ENCODE peak calls at places on chromosomes 13 and 19, in seven cellular contexts. One of them, this sample, is unnamed.

GRCh38 chr13:43319617-43320444 is 296.4 kb downstream of the DNAJC15 start:
- DNase-seq in stimulated activated CD8-positive, alpha-beta memory T cell treated with anti-CD3 and anti-CD28 coated beads, Interleukin-4, amount 100 ng/mL, for 1 hour: no peak
- DNase-seq in astrocyte of the spinal cord: peak; percentile 22
- DNase-seq in fibroblast of mammary gland: no peak
- DNase-seq in RKO: no peak
- DNase-seq in mesendoderm: peak; percentile 78
- DNase-seq in GM12891: no peak
- DNase-seq in this sample: no peak

GRCh38 chr19:44585371-44586141 is 27.8 kb upstream of the IGSF23 start:
- DNase-seq in astrocyte of the spinal cord: peak; percentile 39
- DNase-seq in fibroblast of mammary gland: peak; percentile 42
- DNase-seq in RKO: peak; percentile 58
- DNase-seq in mesendoderm: no peak
- DNase-seq in stimulated activated CD8-positive, alpha-beta memory T cell treated with anti-CD3 and anti-CD28 coated beads, Interleukin-4, amount 100 ng/mL, for 1 hour: no peak
- DNase-seq in GM12891: no peak
- DNase-seq in this sample: no peak

GRCh38 chr19:15399635-15400034 is 19.2 kb downstream of the AKAP8L start:
- DNase-seq in astrocyte of the spinal cord: no peak
- DNase-seq in fibroblast of mammary gland: no peak
- DNase-seq in stimulated activated CD8-positive, alpha-beta memory T cell treated with anti-CD3 and anti-CD28 coated beads, Interleukin-4, amount 100 ng/mL, for 1 hour: no peak
- DNase-seq in mesendoderm: no peak
- DNase-seq in GM12891: no peak
- DNase-seq in RKO: no peak
- DNase-seq in this sample: no peak

GRCh38 chr19:51368366-51369282 is at the start of gene CLDND2:
- DNase-seq in fibroblast of mammary gland: no peak
- DNase-seq in astrocyte of the spinal cord: no peak
- DNase-seq in GM12891: no peak
- DNase-seq in mesendoderm: peak; percentile 36
- DNase-seq in RKO: no peak
- DNase-seq in stimulated activated CD8-positive, alpha-beta memory T cell treated with anti-CD3 and anti-CD28 coated beads, Interleukin-4, amount 100 ng/mL, for 1 hour: peak; percentile 14
- DNase-seq in this sample: peak; percentile 25

GRCh38 chr13:39317284-39317683 is 279.0 kb downstream of the NHLRC3 start:
- DNase-seq in stimulated activated CD8-positive, alpha-beta memory T cell treated with anti-CD3 and anti-CD28 coated beads, Interleukin-4, amount 100 ng/mL, for 1 hour: no peak
- DNase-seq in mesendoderm: no peak
- DNase-seq in GM12891: no peak
- DNase-seq in RKO: no peak
- DNase-seq in fibroblast of mammary gland: peak; percentile 86
- DNase-seq in astrocyte of the spinal cord: peak; percentile 59
- DNase-seq in this sample: no peak

GRCh38 chr19:449916-450315 is 10.9 kb downstream of the SHC2 start:
- DNase-seq in fibroblast of mammary gland: no peak
- DNase-seq in mesendoderm: no peak
- DNase-seq in GM12891: no peak
- DNase-seq in astrocyte of the spinal cord: no peak
- DNase-seq in stimulated activated CD8-positive, alpha-beta memory T cell treated with anti-CD3 and anti-CD28 coated beads, Interleukin-4, amount 100 ng/mL, for 1 hour: no peak
- DNase-seq in RKO: no peak
- DNase-seq in this sample: no peak

GRCh38 chr13:108268713-108269112 is 805 bp upstream of the TNFSF13B start:
- DNase-seq in astrocyte of the spinal cord: no peak
- DNase-seq in GM12891: no peak
- DNase-seq in fibroblast of mammary gland: no peak
- DNase-seq in RKO: no peak
- DNase-seq in stimulated activated CD8-positive, alpha-beta memory T cell treated with anti-CD3 and anti-CD28 coated beads, Interleukin-4, amount 100 ng/mL, for 1 hour: no peak
- DNase-seq in mesendoderm: no peak
- DNase-seq in this sample: peak; percentile 21

GRCh38 chr19:23318143-23318542 is 67.9 kb upstream of the ZNF724 start:
- DNase-seq in mesendoderm: no peak
- DNase-seq in GM12891: no peak
- DNase-seq in astrocyte of the spinal cord: no peak
- DNase-seq in stimulated activated CD8-positive, alpha-beta memory T cell treated with anti-CD3 and anti-CD28 coated beads, Interleukin-4, amount 100 ng/mL, for 1 hour: no peak
- DNase-seq in fibroblast of mammary gland: peak; percentile 17
- DNase-seq in RKO: peak; percentile 64
- DNase-seq in this sample: no peak

GRCh38 chr19:50708179-50708879 is 11.3 kb downstream of the SHANK1 start:
- DNase-seq in fibroblast of mammary gland: peak; percentile 22
- DNase-seq in astrocyte of the spinal cord: no peak
- DNase-seq in stimulated activated CD8-positive, alpha-beta memory T cell treated with anti-CD3 and anti-CD28 coated beads, Interleukin-4, amount 100 ng/mL, for 1 hour: no peak
- DNase-seq in GM12891: no peak
- DNase-seq in RKO: peak; percentile 93
- DNase-seq in mesendoderm: no peak
- DNase-seq in this sample: no peak

GRCh38 chr19:6100284-6100915 is 9.9 kb downstream of the RFX2 start:
- DNase-seq in fibroblast of mammary gland: no peak
- DNase-seq in RKO: no peak
- DNase-seq in mesendoderm: no peak
- DNase-seq in stimulated activated CD8-positive, alpha-beta memory T cell treated with anti-CD3 and anti-CD28 coated beads, Interleukin-4, amount 100 ng/mL, for 1 hour: no peak
- DNase-seq in GM12891: peak; percentile 47
- DNase-seq in astrocyte of the spinal cord: no peak
- DNase-seq in this sample: peak; percentile 59

GRCh38 chr13:96020941-96021340 is 32.3 kb downstream of the UGGT2 start:
- DNase-seq in stimulated activated CD8-positive, alpha-beta memory T cell treated with anti-CD3 and anti-CD28 coated beads, Interleukin-4, amount 100 ng/mL, for 1 hour: no peak
- DNase-seq in RKO: no peak
- DNase-seq in mesendoderm: peak; percentile 26
- DNase-seq in fibroblast of mammary gland: no peak
- DNase-seq in GM12891: no peak
- DNase-seq in astrocyte of the spinal cord: no peak
- DNase-seq in this sample: no peak

GRCh38 chr13:70623260-70623659 is 515.0 kb upstream of the KLHL1 start:
- DNase-seq in mesendoderm: no peak
- DNase-seq in astrocyte of the spinal cord: peak; percentile 14
- DNase-seq in RKO: peak; percentile 41
- DNase-seq in fibroblast of mammary gland: peak; percentile 5
- DNase-seq in GM12891: no peak
- DNase-seq in stimulated activated CD8-positive, alpha-beta memory T cell treated with anti-CD3 and anti-CD28 coated beads, Interleukin-4, amount 100 ng/mL, for 1 hour: no peak
- DNase-seq in this sample: peak; percentile 19

GRCh38 chr13:46402178-46402577 is 15.1 kb upstream of the RUBCNL start:
- DNase-seq in astrocyte of the spinal cord: no peak
- DNase-seq in stimulated activated CD8-positive, alpha-beta memory T cell treated with anti-CD3 and anti-CD28 coated beads, Interleukin-4, amount 100 ng/mL, for 1 hour: no peak
- DNase-seq in mesendoderm: no peak
- DNase-seq in GM12891: no peak
- DNase-seq in RKO: no peak
- DNase-seq in fibroblast of mammary gland: no peak
- DNase-seq in this sample: no peak

GRCh38 chr19:1618157-1619093 is 13.2 kb upstream of the UQCR11 start:
- DNase-seq in astrocyte of the spinal cord: peak; percentile 6
- DNase-seq in stimulated activated CD8-positive, alpha-beta memory T cell treated with anti-CD3 and anti-CD28 coated beads, Interleukin-4, amount 100 ng/mL, for 1 hour: no peak
- DNase-seq in mesendoderm: peak; percentile 83
- DNase-seq in GM12891: peak; percentile 79
- DNase-seq in RKO: peak; percentile 26
- DNase-seq in fibroblast of mammary gland: peak; percentile 25
- DNase-seq in this sample: peak; percentile 34

GRCh38 chr19:11196406-11197287 is 698 bp downstream of the KANK2 start:
- DNase-seq in RKO: no peak
- DNase-seq in GM12891: no peak
- DNase-seq in stimulated activated CD8-positive, alpha-beta memory T cell treated with anti-CD3 and anti-CD28 coated beads, Interleukin-4, amount 100 ng/mL, for 1 hour: no peak
- DNase-seq in fibroblast of mammary gland: peak; percentile 30
- DNase-seq in mesendoderm: peak; percentile 67
- DNase-seq in astrocyte of the spinal cord: peak; percentile 22
- DNase-seq in this sample: peak; percentile 72

GRCh38 chr13:19590423-19590822 is 29.1 kb upstream of the TPTE2 start:
- DNase-seq in GM12891: no peak
- DNase-seq in mesendoderm: no peak
- DNase-seq in stimulated activated CD8-positive, alpha-beta memory T cell treated with anti-CD3 and anti-CD28 coated beads, Interleukin-4, amount 100 ng/mL, for 1 hour: no peak
- DNase-seq in astrocyte of the spinal cord: no peak
- DNase-seq in RKO: no peak
- DNase-seq in fibroblast of mammary gland: no peak
- DNase-seq in this sample: no peak

GRCh38 chr13:90717451-90717936 is 630.0 kb upstream of the MIR17HG start:
- DNase-seq in astrocyte of the spinal cord: peak; percentile 86
- DNase-seq in GM12891: no peak
- DNase-seq in RKO: peak; percentile 57
- DNase-seq in mesendoderm: peak; percentile 51
- DNase-seq in fibroblast of mammary gland: peak; percentile 85
- DNase-seq in stimulated activated CD8-positive, alpha-beta memory T cell treated with anti-CD3 and anti-CD28 coated beads, Interleukin-4, amount 100 ng/mL, for 1 hour: no peak
- DNase-seq in this sample: peak; percentile 80

GRCh38 chr13:80979035-80979641 is 638.2 kb upstream of the SPRY2 start:
- DNase-seq in GM12891: peak; percentile 19
- DNase-seq in fibroblast of mammary gland: peak; percentile 81
- DNase-seq in mesendoderm: peak; percentile 75
- DNase-seq in astrocyte of the spinal cord: peak; percentile 74
- DNase-seq in RKO: peak; percentile 82
- DNase-seq in stimulated activated CD8-positive, alpha-beta memory T cell treated with anti-CD3 and anti-CD28 coated beads, Interleukin-4, amount 100 ng/mL, for 1 hour: no peak
- DNase-seq in this sample: peak; percentile 81

GRCh38 chr13:35179920-35180663 is 238.0 kb downstream of the NBEA start:
- DNase-seq in fibroblast of mammary gland: no peak
- DNase-seq in RKO: no peak
- DNase-seq in mesendoderm: no peak
- DNase-seq in GM12891: no peak
- DNase-seq in stimulated activated CD8-positive, alpha-beta memory T cell treated with anti-CD3 and anti-CD28 coated beads, Interleukin-4, amount 100 ng/mL, for 1 hour: no peak
- DNase-seq in astrocyte of the spinal cord: no peak
- DNase-seq in this sample: no peak

GRCh38 chr13:98775844-98776598 is 23.5 kb upstream of the SLC15A1 start:
- DNase-seq in stimulated activated CD8-positive, alpha-beta memory T cell treated with anti-CD3 and anti-CD28 coated beads, Interleukin-4, amount 100 ng/mL, for 1 hour: no peak
- DNase-seq in astrocyte of the spinal cord: peak; percentile 62
- DNase-seq in fibroblast of mammary gland: peak; percentile 59
- DNase-seq in GM12891: no peak
- DNase-seq in mesendoderm: peak; percentile 6
- DNase-seq in RKO: peak; percentile 62
- DNase-seq in this sample: no peak

GRCh38 chr19:45339629-45340028 is 921 bp upstream of the KLC3 start:
- DNase-seq in RKO: no peak
- DNase-seq in stimulated activated CD8-positive, alpha-beta memory T cell treated with anti-CD3 and anti-CD28 coated beads, Interleukin-4, amount 100 ng/mL, for 1 hour: no peak
- DNase-seq in mesendoderm: no peak
- DNase-seq in astrocyte of the spinal cord: no peak
- DNase-seq in fibroblast of mammary gland: no peak
- DNase-seq in GM12891: no peak
- DNase-seq in this sample: no peak